ENCODE peak calls at places on chromosomes 2 and 18, in four cellular contexts. X is HepG2, F is GM12878, Y is SK-N-SH. B is an unnamed sample.

GRCh38 chr2:225999692-226000091 is 600.2 kb downstream of the NYAP2 start:
- DNase-seq in X (no peak), Y (no peak), F (no peak), B (no peak)

GRCh38 chr2:204315236-204315662 is 230.0 kb upstream of the PARD3B start:
- DNase-seq in F (no peak), X (no peak), Y (no peak), B (no peak)

GRCh38 chr2:181380581-181380980 is 76.6 kb upstream of the ITGA4 start:
- DNase-seq in X (no peak), Y (no peak), F (no peak), B (no peak)

GRCh38 chr2:205734436-205734835 is 52.1 kb downstream of the NRP2 start:
- DNase-seq in F (no peak), Y (peak), X (peak), B (peak)

GRCh38 chr2:218892693-218893348 is 12.2 kb downstream of the WNT10A start:
- DNase-seq in F (peak), X (peak), Y (peak), B (peak)

GRCh38 chr2:132645176-132645575 is 24.8 kb downstream of the LYPD1 start:
- DNase-seq in F (no peak), Y (no peak), X (no peak), B (no peak)

GRCh38 chr2:28419705-28420270 is 27.1 kb downstream of the FOSL2 start:
- DNase-seq in X (no peak), F (no peak), Y (no peak), B (no peak)

GRCh38 chr18:45997689-45998088 is 30.6 kb upstream of the EPG5 start:
- DNase-seq in X (no peak), F (no peak), Y (no peak), B (no peak)

GRCh38 chr2:62364786-62365185 is 141.2 kb downstream of the TMEM17 start:
- DNase-seq in X (no peak), F (no peak), Y (peak), B (no peak)

GRCh38 chr18:25247725-25248124 is 104.2 kb downstream of the ZNF521 start:
- DNase-seq in Y (no peak), X (no peak), F (no peak), B (no peak)

GRCh38 chr2:208619993-208620392 is 213.4 kb downstream of the PTH2R start:
- DNase-seq in F (no peak), X (no peak), Y (peak), B (no peak)

GRCh38 chr2:75321558-75321957 is 122.2 kb upstream of the TACR1 start:
- DNase-seq in Y (peak), X (no peak), F (no peak), B (no peak)

DNA sequence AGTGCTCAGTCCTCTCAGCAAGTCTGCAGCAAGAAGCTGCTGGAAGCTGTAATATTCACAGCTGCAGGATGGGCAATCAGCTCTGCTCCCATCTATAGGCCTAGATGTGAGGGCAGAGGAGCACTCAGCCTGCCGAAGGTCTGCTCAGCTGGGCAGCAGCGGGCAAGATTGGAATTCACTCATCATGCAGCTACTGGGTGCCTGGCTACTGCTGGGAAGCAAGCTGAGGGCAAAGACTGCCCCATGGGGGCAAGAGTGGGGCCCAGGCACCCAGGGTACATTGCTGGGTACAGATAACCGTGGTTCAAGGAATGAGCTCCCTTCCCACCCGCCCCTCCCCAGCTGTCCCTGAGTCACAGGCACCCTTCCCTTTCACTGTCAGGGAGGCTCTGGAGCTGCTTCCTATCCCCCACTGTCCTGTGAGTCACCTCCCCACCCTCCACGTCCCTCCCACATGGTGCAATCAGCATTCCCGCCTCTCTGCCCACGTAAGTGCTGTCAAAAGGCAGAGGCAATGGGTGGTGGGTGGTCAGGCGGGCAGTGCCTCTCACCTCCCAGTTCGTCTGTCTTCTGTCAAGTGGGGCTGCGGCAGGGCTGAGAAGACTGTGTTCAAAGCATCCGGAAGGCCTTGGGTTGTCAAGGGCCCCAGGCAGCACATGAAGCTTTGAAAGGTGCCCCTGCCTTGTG is 169.2 kb downstream of the TRIM43 start:
- DNase-seq in X (no peak), Y (no peak), F (no peak), B (peak)
- TF ChIP-seq RFX5 in X (no peak), Y (no peak), F (no peak), B (no peak)

DNA sequence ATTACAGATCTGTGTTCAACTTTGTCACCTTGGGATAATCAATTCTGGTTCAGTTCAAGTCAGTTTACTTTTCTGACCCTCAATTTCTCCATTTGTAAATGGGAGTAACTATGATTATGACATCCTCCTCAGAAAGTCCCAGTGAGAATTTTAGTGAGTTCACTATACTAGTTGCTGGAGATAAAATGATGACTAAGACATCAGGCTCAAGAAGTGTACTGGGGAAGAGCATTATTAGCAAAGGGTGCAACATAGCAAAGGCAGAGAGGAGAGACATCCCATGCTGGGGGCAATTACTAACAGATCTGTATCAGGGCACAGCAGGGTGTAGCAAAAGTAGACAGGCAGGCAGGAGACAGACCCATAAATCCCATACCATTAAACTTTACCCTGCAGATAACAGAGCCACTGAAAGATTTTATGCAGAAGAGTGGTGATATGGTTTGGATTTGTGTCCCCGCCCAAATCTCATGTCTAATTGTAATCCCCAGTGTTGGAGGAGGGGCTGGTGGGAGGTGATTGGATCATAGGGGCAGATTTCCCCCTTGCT is 161.8 kb downstream of the SP3 start:
- DNase-seq in X (no peak), Y (no peak), F (no peak), B (no peak)
- TF ChIP-seq FOXM1 in X (no peak), Y (no peak), F (no peak), B (no peak)

GRCh38 chr2:216351172-216351925 is 20.9 kb downstream of the MARCHF4 start:
- DNase-seq in F (no peak), X (no peak), Y (no peak), B (no peak)

GRCh38 chr2:216350214-216350789 is 22.0 kb downstream of the MARCHF4 start:
- DNase-seq in F (no peak), X (no peak), Y (no peak), B (peak)

GRCh38 chr2:216352653-216353270 is 19.5 kb downstream of the MARCHF4 start:
- DNase-seq in X (no peak), F (no peak), Y (no peak), B (no peak)

GRCh38 chr2:216355738-216356137 is 16.5 kb downstream of the MARCHF4 start:
- DNase-seq in X (no peak), F (no peak), Y (no peak), B (no peak)

DNA sequence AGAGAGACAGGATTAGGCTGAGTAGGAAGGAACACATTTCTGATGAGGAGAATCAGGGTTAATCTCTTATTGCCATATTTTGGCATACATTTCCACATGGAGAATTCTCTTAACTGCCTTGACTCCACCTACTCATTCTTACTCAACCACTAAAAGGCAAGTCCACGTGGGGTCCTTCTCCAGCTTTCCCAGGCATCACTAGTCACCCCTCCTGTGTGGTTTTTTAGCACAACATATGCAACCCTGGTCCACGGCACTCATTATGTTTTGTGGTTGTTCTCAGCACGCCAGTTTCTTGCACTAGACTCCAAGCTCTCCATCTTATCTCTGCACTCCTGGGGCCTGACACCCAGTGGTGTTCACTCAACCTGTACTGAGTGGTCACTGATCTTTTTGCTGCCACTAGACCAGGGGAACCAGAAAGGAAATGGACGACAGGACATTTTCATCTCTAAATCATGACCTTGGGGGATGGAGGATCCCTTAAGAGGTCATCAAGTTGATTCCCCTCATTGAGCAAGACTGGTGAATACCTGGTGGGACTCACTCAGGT is 18.0 kb downstream of the MARCHF4 start:
- DNase-seq in X (no peak), F (no peak), Y (no peak), B (no peak)
- TF ChIP-seq RFX5 in X (no peak), F (no peak), Y (no peak), B (no peak)

DNA sequence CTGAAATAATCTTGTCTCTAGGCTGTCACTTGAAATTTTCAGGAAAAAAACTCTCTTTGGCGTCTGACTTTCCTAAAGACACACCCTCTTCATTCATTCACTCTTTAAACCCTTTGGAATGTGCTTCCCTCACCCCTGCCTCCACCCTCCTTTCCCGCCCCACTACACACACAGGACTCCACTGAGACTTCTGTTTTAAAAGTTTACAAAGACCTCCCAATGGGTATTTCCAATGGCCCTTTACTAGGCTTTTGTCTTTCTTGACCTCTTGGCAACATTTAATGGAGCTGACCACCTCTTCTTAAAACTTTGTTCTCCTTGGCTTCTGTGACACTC is 96.1 kb downstream of the RBMS1 start:
- DNase-seq in Y (no peak), X (no peak), F (no peak), B (no peak)
- TF ChIP-seq FOXM1 in Y (no peak), X (no peak), F (no peak), B (no peak)

GRCh38 chr2:120393456-120393855 is 47.5 kb downstream of the INHBB start:
- DNase-seq in F (no peak), Y (no peak), X (no peak), B (no peak)

GRCh38 chr2:120392923-120393322 is 47.0 kb downstream of the INHBB start:
- DNase-seq in F (no peak), X (no peak), Y (no peak), B (no peak)

GRCh38 chr2:120394764-120395163 is 48.8 kb downstream of the INHBB start:
- DNase-seq in X (no peak), F (no peak), Y (no peak), B (no peak)

GRCh38 chr2:120390381-120391055 is 44.6 kb downstream of the INHBB start:
- DNase-seq in X (no peak), F (no peak), Y (no peak), B (no peak)

GRCh38 chr2:120391905-120392665 is 46.1 kb downstream of the INHBB start:
- DNase-seq in X (no peak), F (no peak), Y (no peak), B (no peak)
- TF ChIP-seq RFX5 in X (no peak), F (no peak), Y (no peak), B (no peak)

GRCh38 chr2:112708968-112709367 is 11.9 kb upstream of the NT5DC4 start:
- DNase-seq in Y (no peak), X (no peak), F (no peak), B (no peak)
- TF ChIP-seq FOXM1 in Y (no peak), X (no peak), F (no peak), B (no peak)

DNA sequence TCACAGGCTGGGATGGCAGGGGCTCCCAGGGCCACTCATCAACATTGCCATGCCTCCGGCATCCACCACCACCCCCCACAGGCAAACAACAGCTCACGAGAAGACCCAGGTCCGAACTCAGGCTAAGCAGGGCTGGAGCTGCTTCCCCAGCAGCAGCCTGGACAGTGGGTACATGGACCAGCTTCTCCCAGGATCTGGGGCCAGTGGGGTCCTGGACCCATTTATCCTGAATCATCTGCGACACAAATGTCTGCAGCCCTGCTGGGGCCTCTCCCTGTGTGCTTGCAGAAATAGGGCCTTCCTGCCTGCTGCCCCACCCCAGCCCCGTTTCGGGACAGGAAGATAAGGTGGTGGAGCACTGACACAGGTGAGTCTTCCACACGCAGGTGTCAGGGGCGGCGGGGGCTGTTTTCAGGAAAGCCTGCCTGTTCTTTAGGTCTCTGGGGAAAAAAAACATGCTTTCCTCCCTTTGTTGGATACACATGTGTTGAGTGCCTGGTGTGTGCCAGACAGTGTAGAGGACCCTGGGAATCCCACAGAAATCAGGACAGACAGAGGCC is 4.5 kb downstream of the PRLH start:
- DNase-seq in Y (no peak), F (no peak), X (no peak), B (no peak)
- TF ChIP-seq RFX5 in Y (no peak), F (no peak), X (no peak), B (no peak)

GRCh38 chr2:233297076-233297475 is 10.5 kb upstream of the SAG start:
- DNase-seq in X (no peak), F (no peak), Y (no peak), B (no peak)
- TF ChIP-seq FOXM1 in X (no peak), F (no peak), Y (no peak), B (no peak)

GRCh38 chr18:3889803-3890202 is 439.8 kb downstream of the TGIF1 start:
- DNase-seq in Y (no peak), X (peak), F (no peak), B (no peak)

GRCh38 chr18:3891245-3891644 is 441.3 kb downstream of the TGIF1 start:
- DNase-seq in Y (no peak), X (no peak), F (no peak), B (no peak)

GRCh38 chr18:3889121-3889520 is 439.1 kb downstream of the TGIF1 start:
- DNase-seq in X (no peak), F (no peak), Y (no peak), B (no peak)

GRCh38 chr18:3885209-3885792 is 435.3 kb downstream of the TGIF1 start:
- DNase-seq in X (peak), Y (peak), F (no peak), B (peak)

GRCh38 chr18:3886575-3887322 is 436.8 kb downstream of the TGIF1 start:
- DNase-seq in X (no peak), F (no peak), Y (no peak), B (no peak)
- TF ChIP-seq RFX5 in X (no peak), F (no peak), Y (no peak), B (no peak)

GRCh38 chr2:1791670-1792069 is 47.4 kb upstream of the PXDN start:
- DNase-seq in Y (no peak), F (no peak), X (no peak), B (no peak)
- TF ChIP-seq FOXM1 in Y (no peak), F (no peak), X (no peak), B (no peak)

B was measured in K562.